ENCODE peak calls at places on chromosomes 5 and 9, in eight cellular contexts. J is kidney; P is HS-27A; O is stimulated activated CD8-positive, alpha-beta memory T cell treated with anti-CD3 and anti-CD28 coated beads, Interleukin-15, amount 100 ng/mL, for 4 hours; F is amniotic epithelial cell; X is HFFc6; D is activated CD4-positive, alpha-beta T cell treated with anti-CD3 and anti-CD28 coated beads, Interleukin-2, amount 50 U/mL, for 24 hours; Y is dorsolateral prefrontal cortex. R is an unnamed sample.
A peak's percentile ranks its signal among the peaks of the same experiment; 100 is the strongest.

GRCh38 chr5:172102913-172103629 is 85.0 kb downstream of the STK10 start:
- DNase-seq in O (no peak), J (peak; percentile 90), P (peak; percentile 63), X (peak; percentile 94), F (peak; percentile 98), D (no peak), Y (no peak), R (no peak)

GRCh38 chr9:129145841-129146292 is 32.2 kb downstream of the IER5L start:
- DNase-seq in J (peak; percentile 91), D (no peak), F (peak; percentile 94), Y (no peak), P (peak; percentile 74), X (peak; percentile 72), O (no peak), R (no peak)

GRCh38 chr9:96215841-96216240 is 86.1 kb downstream of the HSD17B3 start:
- DNase-seq in Y (no peak), F (no peak), P (no peak), J (no peak), X (no peak), O (no peak), D (no peak), R (no peak)

GRCh38 chr5:157820593-157821252 is 38.2 kb downstream of the CLINT1 start:
- DNase-seq in P (no peak), F (peak; percentile 54), D (peak; percentile 4), O (no peak), Y (no peak), X (no peak), J (no peak), R (peak; percentile 21)

GRCh38 chr9:113219972-113220371 is 1.1 kb downstream of the FKBP15 start:
- DNase-seq in J (no peak), D (no peak), F (peak; percentile 72), X (peak; percentile 81), P (no peak), O (no peak), Y (no peak), R (no peak)

GRCh38 chr5:160390787-160391696 is 8.8 kb downstream of the FAM200C start:
- DNase-seq in X (peak; percentile 28), P (no peak), J (no peak), O (no peak), Y (no peak), D (no peak), F (no peak), R (no peak)

GRCh38 chr5:161641444-161641843 is 44.1 kb upstream of the GABRA6 start:
- DNase-seq in F (no peak), Y (no peak), D (no peak), X (no peak), J (no peak), P (no peak), O (no peak), R (no peak)

GRCh38 chr9:134355561-134356278 is 29.5 kb downstream of the RXRA start:
- DNase-seq in O (no peak), D (no peak), X (no peak), P (no peak), Y (no peak), F (no peak), J (no peak), R (no peak)

GRCh38 chr5:132385321-132386105 is 16.0 kb downstream of the SLC22A5 start:
- DNase-seq in F (peak; percentile 64), D (peak; percentile 61), O (peak; percentile 27), X (peak; percentile 68), Y (peak; percentile 63), P (no peak), J (no peak), R (no peak)